ENCODE peak calls at places on chromosomes 7 and 10, in six cellular contexts. T is mammary epithelial cell, Y is cardiac fibroblast, H is DND-41, M is IMR-90, D is dorsolateral prefrontal cortex. R is an unnamed sample.

GRCh38 chr7:44398953-44399574 is 73.7 kb upstream of the CAMK2B start:
- DNase-seq in Y (peak; percentile 51), T (no peak), D (no peak), M (peak; percentile 59), H (no peak), R (no peak)

GRCh38 chr7:116249969-116250553 is 39.7 kb downstream of the TES start:
- DNase-seq in T (peak; percentile 37), Y (peak; percentile 68), H (peak; percentile 27), M (peak; percentile 58), D (no peak), R (peak; percentile 51)

GRCh38 chr7:41431671-41432070 is 271.2 kb downstream of the INHBA start:
- DNase-seq in M (no peak), Y (no peak), T (no peak), D (no peak), H (no peak), R (no peak)

GRCh38 chr10:102878629-102879028 is 9.4 kb downstream of the AS3MT start:
- DNase-seq in T (no peak), M (no peak), D (no peak), H (no peak), Y (no peak), R (no peak)

GRCh38 chr10:17671307-17671706 is 27.4 kb downstream of the STAM start:
- DNase-seq in M (no peak), Y (peak; percentile 26), H (no peak), T (peak; percentile 25), D (no peak), R (no peak)

GRCh38 chr10:130105724-130106123 is 4.9 kb downstream of the C10orf143 start:
- DNase-seq in T (no peak), M (no peak), H (no peak), Y (no peak), D (no peak), R (no peak)

GRCh38 chr10:42594246-42594650 is 44.1 kb downstream of the ZNF33B start:
- DNase-seq in D (no peak), Y (peak; percentile 89), M (peak; percentile 92), T (peak; percentile 48), H (no peak), R (no peak)

GRCh38 chr7:69412331-69413146 is 185.7 kb upstream of the AUTS2 start:
- DNase-seq in H (peak; percentile 86), M (no peak), D (no peak), T (no peak), Y (no peak), R (peak; percentile 57)

GRCh38 chr7:2719007-2719406 is 31.0 kb downstream of the AMZ1 start:
- DNase-seq in D (no peak), T (no peak), H (peak; percentile 54), M (no peak), Y (no peak), R (no peak)

GRCh38 chr10:123640016-123640535 is 26.1 kb upstream of the GPR26 start:
- DNase-seq in D (no peak), M (no peak), Y (no peak), H (no peak), T (no peak), R (no peak)

GRCh38 chr10:10722422-10722821 is 295.2 kb upstream of the CELF2 start:
- DNase-seq in Y (no peak), M (no peak), H (no peak), D (no peak), T (no peak), R (no peak)

GRCh38 chr7:155597753-155598140 is 46.7 kb upstream of the RBM33 start:
- DNase-seq in T (no peak), H (no peak), Y (peak; percentile 21), D (no peak), M (no peak), R (no peak)

GRCh38 chr7:116999316-116999715 is 46.0 kb downstream of the ST7 start:
- DNase-seq in M (peak; percentile 71), D (no peak), Y (peak; percentile 67), T (no peak), H (no peak), R (no peak)

GRCh38 chr7:118737935-118738334 is 513.4 kb downstream of the ANKRD7 start:
- DNase-seq in T (no peak), M (no peak), Y (no peak), D (no peak), H (no peak), R (no peak)

GRCh38 chr10:31926765-31927596 is 1.6 kb downstream of the ARHGAP12 start:
- DNase-seq in T (peak; percentile 13), Y (no peak), H (no peak), D (no peak), M (no peak), R (no peak)

GRCh38 chr7:146591976-146592375 is 475.4 kb downstream of the CNTNAP2 start:
- DNase-seq in T (no peak), H (no peak), M (no peak), Y (no peak), D (no peak), R (no peak)

GRCh38 chr7:106770191-106770590 is 94.9 kb upstream of the PIK3CG start:
- DNase-seq in D (no peak), M (peak; percentile 96), Y (peak; percentile 66), H (no peak), T (peak; percentile 72), R (no peak)

GRCh38 chr10:99658622-99659030 is 683 bp upstream of the ENTPD7 start:
- DNase-seq in T (peak; percentile 71), M (peak; percentile 55), H (no peak), Y (peak; percentile 47), D (peak; percentile 33), R (peak; percentile 51)

GRCh38 chr7:30412810-30413504 is 65.6 kb downstream of the NOD1 start:
- DNase-seq in H (no peak), D (no peak), Y (peak; percentile 91), M (peak; percentile 83), T (peak; percentile 78), R (peak; percentile 46)

GRCh38 chr10:6823770-6824169 is 243.7 kb upstream of the PRKCQ start:
- DNase-seq in M (peak; percentile 8), H (no peak), Y (no peak), D (no peak), T (peak; percentile 4), R (no peak)

GRCh38 chr7:47128719-47129118 is 453.2 kb downstream of the TNS3 start:
- DNase-seq in T (no peak), D (no peak), M (no peak), H (no peak), Y (no peak), R (no peak)

GRCh38 chr10:75904499-75905283 is 473.3 kb downstream of the LRMDA start:
- DNase-seq in D (no peak), M (no peak), Y (no peak), T (no peak), H (no peak), R (no peak)

GRCh38 chr10:29435809-29436501 is 147.1 kb downstream of the LYZL1 start:
- DNase-seq in M (peak; percentile 75), T (no peak), Y (peak; percentile 23), D (no peak), H (no peak), R (no peak)

GRCh38 chr7:34939175-34939574 is 98.1 kb downstream of the DPY19L1 start:
- DNase-seq in T (no peak), H (no peak), M (peak; percentile 94), D (no peak), Y (peak; percentile 76), R (no peak)

GRCh38 chr10:52744057-52744819 is 28.3 kb downstream of the MBL2 start:
- DNase-seq in Y (no peak), D (no peak), H (no peak), T (peak; percentile 15), M (no peak), R (no peak)

GRCh38 chr7:132528695-132529094 is 47.6 kb downstream of the PLXNA4 start:
- DNase-seq in H (no peak), T (no peak), Y (no peak), D (no peak), M (no peak), R (no peak)

GRCh38 chr10:102629661-102630614 is 14.3 kb upstream of the TRIM8 start:
- DNase-seq in D (no peak), Y (peak; percentile 90), T (peak; percentile 71), M (peak; percentile 91), H (no peak), R (peak; percentile 86)

GRCh38 chr7:33108931-33109757 is at the start of gene RP9:
- DNase-seq in D (no peak), M (peak; percentile 47), H (peak; percentile 80), T (peak; percentile 60), Y (peak; percentile 71), R (peak; percentile 84)

GRCh38 chr10:44907576-44907975 is 3.6 kb upstream of the TMEM72 start:
- DNase-seq in T (no peak), Y (no peak), D (no peak), M (no peak), H (no peak), R (no peak)

GRCh38 chr7:99393363-99394187 is 14.8 kb downstream of the PDAP1 start:
- DNase-seq in Y (no peak), M (no peak), T (no peak), D (no peak), H (no peak), R (no peak)
- H3K4me3 ChIP-seq in Y (no peak overlapping the region), M (peak overlapping the region; percentile 45), T (no peak overlapping the region), D (peak overlapping the region; percentile 66), H (no peak overlapping the region), R (no peak overlapping the region)

DNA sequence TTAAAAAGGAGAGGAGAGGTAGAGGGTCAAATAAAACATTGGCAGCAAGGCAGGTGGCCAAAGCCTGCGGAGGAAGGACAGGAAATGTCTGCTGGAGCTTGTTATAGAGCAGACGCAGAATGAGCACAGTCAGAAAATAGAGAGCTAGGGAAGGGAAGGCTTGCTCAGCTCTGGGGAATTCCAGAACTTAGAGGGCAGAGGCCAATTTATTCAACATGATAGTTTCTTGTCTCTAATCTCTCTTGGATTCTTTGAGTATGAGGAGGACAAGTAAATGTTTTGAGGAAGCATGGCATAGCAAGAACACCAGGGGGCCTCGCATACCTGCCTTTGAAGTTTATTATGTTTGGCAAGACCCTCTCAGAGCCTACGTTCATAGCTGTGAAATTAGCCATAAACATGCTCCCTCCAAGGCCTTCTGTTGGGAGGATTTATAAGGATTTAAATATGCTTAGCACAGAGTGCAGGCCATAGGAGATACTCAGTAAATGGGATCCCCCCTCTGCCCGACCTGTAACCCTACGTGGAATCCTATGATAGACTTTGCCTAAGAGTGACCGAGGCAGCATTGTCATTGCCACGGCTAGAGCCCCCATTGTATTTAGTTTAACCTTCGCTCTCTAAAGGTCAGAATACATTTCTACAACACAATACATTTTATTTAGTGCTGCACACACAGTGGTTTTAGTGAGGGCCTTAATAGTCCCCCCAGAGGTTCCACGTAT is 293.9 kb downstream of the CCDC3 start:
- DNase-seq in T (peak; percentile 78), M (peak; percentile 99), D (no peak), Y (peak; percentile 90), H (peak; percentile 60), R (peak; percentile 70)
- TF ChIP-seq CTCF in T (peak; percentile 56), M (peak; percentile 82), D (no peak), Y (peak; percentile 64), H (peak; percentile 72), R (peak; percentile 78)

GRCh38 chr10:132395704-132396494 is 1.1 kb upstream of the PWWP2B start:
- DNase-seq in T (no peak), M (no peak), H (no peak), Y (peak; percentile 48), D (no peak), R (peak; percentile 71)
- H3K4me3 ChIP-seq in T (no peak overlapping the region), M (peak overlapping the region; percentile 86), H (peak overlapping the region; percentile 76), Y (peak overlapping the region; percentile 23), D (peak overlapping the region; percentile 53), R (peak overlapping the region; percentile 59)

DNA sequence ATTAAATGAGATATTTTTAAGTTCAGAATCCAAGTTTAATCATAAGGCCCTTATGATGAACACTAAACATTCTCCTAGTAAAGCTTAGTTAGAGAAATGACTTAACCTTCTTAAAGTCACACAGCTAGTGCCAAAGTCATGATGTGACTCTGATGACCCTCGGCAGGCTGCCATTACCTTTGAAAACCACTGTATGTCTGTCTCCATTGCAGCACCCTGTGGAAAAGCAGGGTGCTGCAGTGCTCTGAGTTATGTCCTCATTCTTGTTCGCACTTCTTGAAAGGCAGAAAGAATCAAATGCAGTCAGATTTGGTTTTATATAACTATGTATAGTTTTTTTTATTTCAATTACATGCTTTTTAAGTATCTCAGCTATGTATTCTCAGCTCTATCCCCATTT is 105.0 kb downstream of the PHTF2 start:
- DNase-seq in M (peak; percentile 2), T (no peak), D (no peak), Y (no peak), H (no peak), R (peak; percentile 35)
- TF ChIP-seq CTCF in M (peak; percentile 19), T (peak; percentile 13), D (no peak), Y (peak; percentile 36), H (peak; percentile 19), R (peak; percentile 48)

R was measured in Caco-2.